ENCODE peak calls at places on chromosomes 11 and 22, in four cellular contexts. A, R, T and F are unnamed samples.

GRCh38 chr11:46489668-46490560 is 98.3 kb upstream of the CHRM4 start:
- DNase-seq in A (peak), R (no peak), T (peak), F (no peak)

GRCh38 chr11:70060611-70061293 is 17.4 kb upstream of the ANO1 start:
- DNase-seq in A (no peak), R (no peak), T (no peak), F (no peak)

GRCh38 chr11:112195906-112196305 is 20.6 kb downstream of the BCO2 start:
- DNase-seq in A (no peak), R (no peak), T (peak), F (no peak)

GRCh38 chr11:93952082-93952780 is 68.9 kb upstream of the HEPHL1 start:
- DNase-seq in A (no peak), R (no peak), T (no peak), F (no peak)

GRCh38 chr11:94751216-94751612 is 16.9 kb upstream of the AMOTL1 start:
- DNase-seq in A (no peak), R (no peak), T (peak), F (no peak)

GRCh38 chr22:19046719-19047609 is 75.2 kb downstream of the DGCR2 start:
- DNase-seq in A (no peak), R (no peak), T (no peak), F (no peak)

GRCh38 chr11:9120659-9121350 is 29.4 kb upstream of the SCUBE2 start:
- DNase-seq in A (no peak), R (no peak), T (no peak), F (no peak)

GRCh38 chr11:78319453-78319955 is 98.1 kb downstream of the GAB2 start:
- DNase-seq in A (peak), R (no peak), T (peak), F (no peak)

GRCh38 chr11:20854214-20854613 is 184.8 kb downstream of the NELL1 start:
- DNase-seq in A (no peak), R (no peak), T (no peak), F (no peak)

GRCh38 chr11:1074244-1075221 is at the start of gene MUC2:
- DNase-seq in A (no peak), R (peak), T (no peak), F (no peak)

GRCh38 chr11:110434952-110435779 is 5.4 kb downstream of the FDX1 start:
- DNase-seq in A (no peak), R (no peak), T (no peak), F (no peak)

GRCh38 chr11:65008873-65009272 is 5.1 kb upstream of the ARL2 start:
- DNase-seq in A (no peak), R (no peak), T (no peak), F (no peak)

GRCh38 chr11:65013692-65014145 is 241 bp upstream of the ARL2 start:
- DNase-seq in A (peak), R (peak), T (peak), F (peak)

GRCh38 chr11:65014146-65014960 is at the start of gene ARL2:
- DNase-seq in A (no peak), R (no peak), T (peak), F (no peak)

GRCh38 chr11:65016705-65017104 is 2.7 kb downstream of the ARL2 start:
- DNase-seq in A (no peak), R (no peak), T (no peak), F (no peak)

GRCh38 chr11:65013130-65013691 is 749 bp upstream of the ARL2 start:
- DNase-seq in A (peak), R (peak), T (peak), F (peak)
- H3K4me3 ChIP-seq in A (peak), R (peak), T (peak), F (peak)

GRCh38 chr11:103673773-103674172 is 362.7 kb upstream of the DDI1 start:
- DNase-seq in A (no peak), R (no peak), T (peak), F (no peak)

GRCh38 chr11:103681855-103682254 is 354.6 kb upstream of the DDI1 start:
- DNase-seq in A (no peak), R (peak), T (no peak), F (no peak)

GRCh38 chr11:103680861-103681260 is 355.6 kb upstream of the DDI1 start:
- DNase-seq in A (no peak), R (no peak), T (no peak), F (no peak)

GRCh38 chr11:103671143-103671651 is 365.2 kb upstream of the DDI1 start:
- DNase-seq in A (no peak), R (no peak), T (no peak), F (no peak)

GRCh38 chr11:103676413-103676812 is 360.0 kb upstream of the DDI1 start:
- DNase-seq in A (no peak), R (no peak), T (peak), F (no peak)
- TF ChIP-seq CTCF in A (no peak), R (no peak), T (no peak), F (no peak)

GRCh38 chr11:61833478-61833877 is 5.4 kb downstream of the FADS2 start:
- DNase-seq in A (no peak), R (no peak), T (no peak), F (no peak)
- H3K4me3 ChIP-seq in A (no peak), R (no peak), T (no peak), F (no peak)

GRCh38 chr22:29307658-29308147 is 1.3 kb downstream of the GAS2L1 start:
- DNase-seq in A (no peak), R (no peak), T (no peak), F (no peak)
- TF ChIP-seq CTCF in A (no peak), R (no peak), T (no peak), F (no peak)

GRCh38 chr22:39718206-39718605 is 147.7 kb downstream of the CACNA1I start:
- DNase-seq in A (no peak), R (no peak), T (no peak), F (no peak)
- H3K4me3 ChIP-seq in A (no peak), R (no peak), T (no peak), F (no peak)

GRCh38 chr11:125364085-125364822 is 131.8 kb downstream of the FEZ1 start:
- DNase-seq in A (no peak), R (no peak), T (peak), F (peak)
- TF ChIP-seq CTCF in A (peak), R (no peak), T (peak), F (peak)